ENCODE peak calls at places on chromosomes 6 and 20, in eight cellular contexts. E is tibial nerve; S is spleen; N is natural killer cell; L is mammary epithelial cell; V is A673; P is CD4-positive, alpha-beta T cell; Q is AG09309. C is an unnamed sample.

GRCh38 chr6:158283304-158284005 is 28.8 kb upstream of the TULP4 start:
- DNase-seq in S (no peak), V (no peak), E (no peak), P (peak; percentile 5), Q (no peak), N (no peak), L (peak; percentile 18), C (no peak)

GRCh38 chr6:79450984-79451383 is 86.2 kb downstream of the LCA5 start:
- DNase-seq in P (no peak), E (no peak), Q (no peak), V (no peak), S (no peak), N (no peak), L (no peak), C (no peak)

GRCh38 chr6:82371799-82372508 is 8.3 kb downstream of the TPBG start:
- DNase-seq in V (peak; percentile 36), N (no peak), Q (no peak), E (no peak), S (no peak), P (no peak), L (no peak), C (no peak)

GRCh38 chr6:19864285-19864684 is 27.1 kb downstream of the ID4 start:
- DNase-seq in V (no peak), N (no peak), L (no peak), P (no peak), E (no peak), S (no peak), Q (no peak), C (no peak)

GRCh38 chr6:147201885-147202515 is 2.2 kb upstream of the STXBP5 start:
- DNase-seq in L (peak; percentile 64), N (no peak), E (peak; percentile 14), V (no peak), S (no peak), Q (no peak), P (no peak), C (no peak)

GRCh38 chr6:149905911-149906371 is 8.0 kb upstream of the RAET1E start:
- DNase-seq in P (no peak), N (no peak), S (peak; percentile 49), V (no peak), E (no peak), Q (no peak), L (no peak), C (no peak)

GRCh38 chr6:157513004-157513603 is 132.1 kb downstream of the ZDHHC14 start:
- DNase-seq in E (no peak), Q (no peak), N (no peak), V (no peak), S (no peak), L (no peak), P (no peak), C (no peak)

GRCh38 chr6:116974526-116974925 is 97.5 kb downstream of the RFX6 start:
- DNase-seq in S (no peak), V (no peak), E (no peak), L (no peak), N (no peak), P (no peak), Q (no peak), C (no peak)

GRCh38 chr6:10099648-10100047 is 315.2 kb downstream of the TFAP2A start:
- DNase-seq in V (no peak), E (no peak), Q (no peak), P (no peak), N (no peak), S (no peak), L (no peak), C (no peak)

GRCh38 chr6:39610229-39610628 is 115.0 kb downstream of the KIF6 start:
- DNase-seq in V (peak; percentile 2), Q (no peak), S (no peak), P (no peak), L (no peak), N (no peak), E (no peak), C (no peak)

GRCh38 chr6:157258878-157259277 is 64.4 kb downstream of the TMEM242 start:
- DNase-seq in N (no peak), L (no peak), P (peak; percentile 8), E (no peak), Q (no peak), V (no peak), S (peak; percentile 77), C (no peak)

GRCh38 chr6:139349464-139350020 is 24.9 kb downstream of the CITED2 start:
- DNase-seq in E (no peak), Q (no peak), L (peak; percentile 88), V (no peak), S (no peak), P (no peak), N (no peak), C (no peak)

GRCh38 chr6:15479761-15480160 is 183.1 kb downstream of the DTNBP1 start:
- DNase-seq in V (no peak), Q (no peak), S (no peak), L (peak; percentile 92), P (no peak), E (no peak), N (no peak), C (no peak)

GRCh38 chr6:142893088-142893487 is 51.9 kb downstream of the HIVEP2 start:
- DNase-seq in V (no peak), L (peak; percentile 74), S (no peak), P (no peak), E (no peak), Q (no peak), N (no peak), C (no peak)

GRCh38 chr6:16953905-16954304 is 147.9 kb upstream of the STMND1 start:
- DNase-seq in N (no peak), E (no peak), S (no peak), V (no peak), L (no peak), P (no peak), Q (no peak), C (no peak)

GRCh38 chr20:23434521-23435313 is 4.8 kb upstream of the CSTL1 start:
- DNase-seq in V (no peak), L (no peak), N (no peak), S (peak; percentile 50), Q (no peak), E (no peak), P (no peak), C (no peak)

GRCh38 chr6:379367-380181 is 12.0 kb upstream of the IRF4 start:
- DNase-seq in L (no peak), Q (no peak), V (no peak), P (no peak), N (no peak), S (peak; percentile 86), E (no peak), C (peak; percentile 97)

GRCh38 chr6:105988321-105988720 is 97.8 kb upstream of the PRDM1 start:
- DNase-seq in L (no peak), Q (peak; percentile 70), V (no peak), S (no peak), P (no peak), N (no peak), E (no peak), C (no peak)

GRCh38 chr6:157139054-157139708 is 184.1 kb downstream of the TMEM242 start:
- DNase-seq in E (no peak), P (no peak), L (no peak), Q (no peak), V (no peak), S (no peak), N (no peak), C (no peak)

GRCh38 chr20:31746068-31746878 is 7.2 kb downstream of the TPX2 start:
- DNase-seq in N (no peak), P (no peak), V (no peak), E (no peak), S (no peak), L (no peak), Q (no peak), C (no peak)

GRCh38 chr20:14664101-14664500 is 326.7 kb upstream of the FLRT3 start:
- DNase-seq in V (no peak), P (no peak), L (no peak), N (no peak), E (no peak), Q (no peak), S (no peak), C (no peak)

GRCh38 chr6:19394051-19394450 is 443.1 kb upstream of the ID4 start:
- DNase-seq in P (no peak), L (no peak), E (no peak), N (no peak), V (no peak), Q (no peak), S (no peak), C (no peak)

GRCh38 chr6:24968711-24969110 is 33.0 kb upstream of the RIPOR2 start:
- DNase-seq in L (no peak), S (no peak), N (no peak), P (no peak), E (no peak), V (no peak), Q (no peak), C (no peak)

GRCh38 chr6:73032586-73032985 is 192.7 kb downstream of the KHDC1L start:
- DNase-seq in S (no peak), V (no peak), E (no peak), P (no peak), Q (no peak), N (no peak), L (peak; percentile 84), C (no peak)

GRCh38 chr6:35064508-35065440 is 76.4 kb downstream of the TCP11 start:
- DNase-seq in Q (no peak), E (no peak), S (peak; percentile 27), P (no peak), L (no peak), N (no peak), V (no peak), C (no peak)
- TF ChIP-seq CTCF in Q (no peak), E (no peak), S (no peak), P (no peak), L (no peak), N (no peak), V (no peak), C (no peak)

GRCh38 chr6:95841560-95841959 is 174.2 kb upstream of the FUT9 start:
- DNase-seq in E (no peak), N (no peak), Q (no peak), L (no peak), S (no peak), V (no peak), P (no peak), C (no peak)

DNA sequence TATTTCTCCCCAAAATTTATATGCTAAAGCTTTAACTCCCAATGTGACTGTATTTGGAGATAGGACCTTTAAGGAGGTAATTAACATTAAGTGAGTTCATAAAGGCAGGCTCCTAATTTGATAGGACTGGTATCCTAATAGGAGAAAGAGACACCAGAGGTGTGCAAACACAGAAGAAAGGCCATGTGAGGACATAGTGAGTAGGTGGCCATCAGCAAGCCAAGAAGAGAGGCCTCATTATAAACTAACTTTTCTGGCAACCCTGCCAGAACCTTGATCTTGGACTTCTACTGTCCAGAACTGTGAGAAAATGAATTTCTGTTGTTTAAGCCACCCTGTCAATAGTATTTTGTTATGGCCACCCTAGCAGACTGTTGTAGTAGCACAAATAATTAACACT is 177.9 kb upstream of the FUT9 start:
- DNase-seq in Q (no peak), S (no peak), N (no peak), E (no peak), V (no peak), P (no peak), L (no peak), C (no peak)
- TF ChIP-seq CTCF in Q (no peak), S (no peak), N (no peak), E (no peak), V (no peak), P (no peak), L (no peak), C (no peak)

GRCh38 chr6:53086302-53086701 is 21.1 kb downstream of the FBXO9 start:
- DNase-seq in Q (no peak), E (no peak), S (no peak), V (no peak), L (no peak), N (no peak), P (no peak), C (no peak)
- TF ChIP-seq CTCF in Q (no peak), E (no peak), S (no peak), V (no peak), L (no peak), N (no peak), P (no peak), C (no peak)

GRCh38 chr20:25553819-25554296 is 31.5 kb downstream of the NINL start:
- DNase-seq in E (no peak), V (peak; percentile 44), Q (no peak), S (no peak), N (no peak), L (no peak), P (no peak), C (no peak)
- TF ChIP-seq CTCF in E (no peak), V (no peak), Q (no peak), S (no peak), N (no peak), L (no peak), P (no peak), C (no peak)

C was measured in chondrocyte.